ENCODE peak calls at places on chromosomes 6 and 20, in nine cellular contexts. One of them, this sample, is unnamed. For H3K4me1, the result is how much of the 10 kb centered on the place peaks cover.

GRCh38 chr6:161917645-161918044 is 643.8 kb upstream of the AGPAT4 start:
- DNase-seq in psoas muscle: no peak
- DNase-seq in body of pancreas: no peak
- DNase-seq in pancreas: no peak
- DNase-seq in mesendoderm: no peak
- DNase-seq in foreskin keratinocyte: no peak
- DNase-seq in tibial nerve: no peak
- DNase-seq in hepatocyte: no peak
- DNase-seq in right lobe of liver: no peak
- DNase-seq in this sample: no peak

GRCh38 chr6:44932651-44933091 is 395.5 kb upstream of the RUNX2 start:
- DNase-seq in psoas muscle: no peak
- DNase-seq in body of pancreas: no peak
- DNase-seq in pancreas: no peak
- DNase-seq in mesendoderm: no peak
- DNase-seq in foreskin keratinocyte: no peak
- DNase-seq in tibial nerve: no peak
- DNase-seq in hepatocyte: no peak
- DNase-seq in right lobe of liver: no peak
- DNase-seq in this sample: no peak

GRCh38 chr20:24751551-24751950 is 197.5 kb upstream of the CST7 start:
- DNase-seq in psoas muscle: no peak
- DNase-seq in body of pancreas: no peak
- DNase-seq in pancreas: no peak
- DNase-seq in mesendoderm: no peak
- DNase-seq in foreskin keratinocyte: no peak
- DNase-seq in tibial nerve: no peak
- DNase-seq in hepatocyte: no peak
- DNase-seq in right lobe of liver: no peak
- DNase-seq in this sample: no peak

GRCh38 chr6:167337675-167338449 is 13.0 kb downstream of the TTLL2 start:
- DNase-seq in psoas muscle: no peak
- DNase-seq in body of pancreas: no peak
- DNase-seq in pancreas: no peak
- DNase-seq in mesendoderm: no peak
- DNase-seq in foreskin keratinocyte: no peak
- DNase-seq in tibial nerve: no peak
- DNase-seq in hepatocyte: no peak
- DNase-seq in right lobe of liver: no peak
- DNase-seq in this sample: no peak

GRCh38 chr20:59831901-59832240 is 101.6 kb downstream of the SYCP2 start:
- DNase-seq in psoas muscle: peak
- DNase-seq in body of pancreas: no peak
- DNase-seq in pancreas: no peak
- DNase-seq in mesendoderm: no peak
- DNase-seq in foreskin keratinocyte: no peak
- DNase-seq in tibial nerve: peak
- DNase-seq in hepatocyte: peak
- DNase-seq in right lobe of liver: no peak
- DNase-seq in this sample: no peak

GRCh38 chr6:34463299-34463698 is 2.6 kb upstream of the PACSIN1 start:
- DNase-seq in psoas muscle: no peak
- DNase-seq in body of pancreas: no peak
- DNase-seq in pancreas: no peak
- DNase-seq in mesendoderm: no peak
- DNase-seq in foreskin keratinocyte: no peak
- DNase-seq in tibial nerve: no peak
- DNase-seq in hepatocyte: no peak
- DNase-seq in right lobe of liver: no peak
- DNase-seq in this sample: no peak

GRCh38 chr6:18309046-18309445 is 44.7 kb upstream of the DEK start:
- DNase-seq in psoas muscle: no peak
- DNase-seq in body of pancreas: no peak
- DNase-seq in pancreas: no peak
- DNase-seq in mesendoderm: no peak
- DNase-seq in foreskin keratinocyte: peak
- DNase-seq in tibial nerve: no peak
- DNase-seq in hepatocyte: no peak
- DNase-seq in right lobe of liver: no peak
- DNase-seq in this sample: no peak

GRCh38 chr6:9136141-9136865 is 701.0 kb upstream of the SLC35B3 start:
- DNase-seq in psoas muscle: no peak
- DNase-seq in body of pancreas: no peak
- DNase-seq in pancreas: no peak
- DNase-seq in mesendoderm: no peak
- DNase-seq in foreskin keratinocyte: peak
- DNase-seq in tibial nerve: no peak
- DNase-seq in hepatocyte: no peak
- DNase-seq in right lobe of liver: no peak
- DNase-seq in this sample: no peak

GRCh38 chr20:3133156-3133555 is 26.5 kb downstream of the FASTKD5 start:
- DNase-seq in psoas muscle: no peak
- DNase-seq in body of pancreas: no peak
- DNase-seq in pancreas: no peak
- DNase-seq in mesendoderm: no peak
- DNase-seq in foreskin keratinocyte: no peak
- DNase-seq in tibial nerve: no peak
- DNase-seq in hepatocyte: no peak
- DNase-seq in right lobe of liver: no peak
- DNase-seq in this sample: no peak

GRCh38 chr20:1263853-1264252 is 2.2 kb upstream of the SNPH start:
- DNase-seq in psoas muscle: no peak
- DNase-seq in body of pancreas: no peak
- DNase-seq in pancreas: no peak
- DNase-seq in mesendoderm: peak
- DNase-seq in foreskin keratinocyte: peak
- DNase-seq in tibial nerve: no peak
- DNase-seq in hepatocyte: no peak
- DNase-seq in right lobe of liver: no peak
- DNase-seq in this sample: no peak

GRCh38 chr6:38239719-38240451 is 399.8 kb downstream of the BTBD9 start:
- DNase-seq in psoas muscle: no peak
- DNase-seq in body of pancreas: no peak
- DNase-seq in pancreas: no peak
- DNase-seq in mesendoderm: peak
- DNase-seq in foreskin keratinocyte: peak
- DNase-seq in tibial nerve: no peak
- DNase-seq in hepatocyte: no peak
- DNase-seq in right lobe of liver: no peak
- DNase-seq in this sample: no peak

GRCh38 chr20:23157741-23158140 is 71.6 kb upstream of the CD93 start:
- DNase-seq in psoas muscle: no peak
- DNase-seq in body of pancreas: no peak
- DNase-seq in pancreas: no peak
- DNase-seq in mesendoderm: no peak
- DNase-seq in foreskin keratinocyte: peak
- DNase-seq in tibial nerve: no peak
- DNase-seq in hepatocyte: no peak
- DNase-seq in right lobe of liver: no peak
- DNase-seq in this sample: no peak
- H3K4me1 ChIP-seq in psoas muscle: half or more
- H3K4me1 ChIP-seq in body of pancreas: under half
- H3K4me1 ChIP-seq in pancreas: under half
- H3K4me1 ChIP-seq in mesendoderm: under half
- H3K4me1 ChIP-seq in foreskin keratinocyte: under half
- H3K4me1 ChIP-seq in tibial nerve: under half
- H3K4me1 ChIP-seq in hepatocyte: under half
- H3K4me1 ChIP-seq in right lobe of liver: under half
- H3K4me1 ChIP-seq in this sample: under half

GRCh38 chr6:96899019-96899418 is 1.3 kb upstream of the NDUFAF4 start:
- DNase-seq in psoas muscle: no peak
- DNase-seq in body of pancreas: no peak
- DNase-seq in pancreas: no peak
- DNase-seq in mesendoderm: peak
- DNase-seq in foreskin keratinocyte: peak
- DNase-seq in tibial nerve: no peak
- DNase-seq in hepatocyte: peak
- DNase-seq in right lobe of liver: no peak
- DNase-seq in this sample: no peak
- H3K4me1 ChIP-seq in psoas muscle: under half
- H3K4me1 ChIP-seq in body of pancreas: under half
- H3K4me1 ChIP-seq in pancreas: under half
- H3K4me1 ChIP-seq in mesendoderm: under half
- H3K4me1 ChIP-seq in foreskin keratinocyte: under half
- H3K4me1 ChIP-seq in tibial nerve: under half
- H3K4me1 ChIP-seq in hepatocyte: under half
- H3K4me1 ChIP-seq in right lobe of liver: under half
- H3K4me1 ChIP-seq in this sample: under half

GRCh38 chr20:33839591-33839990 is 28.4 kb downstream of the CHMP4B start:
- DNase-seq in psoas muscle: peak
- DNase-seq in body of pancreas: peak
- DNase-seq in pancreas: peak
- DNase-seq in mesendoderm: no peak
- DNase-seq in foreskin keratinocyte: no peak
- DNase-seq in tibial nerve: no peak
- DNase-seq in hepatocyte: no peak
- DNase-seq in right lobe of liver: peak
- DNase-seq in this sample: no peak

GRCh38 chr20:33837096-33837830 is 26.1 kb downstream of the CHMP4B start:
- DNase-seq in psoas muscle: no peak
- DNase-seq in body of pancreas: no peak
- DNase-seq in pancreas: no peak
- DNase-seq in mesendoderm: no peak
- DNase-seq in foreskin keratinocyte: no peak
- DNase-seq in tibial nerve: no peak
- DNase-seq in hepatocyte: no peak
- DNase-seq in right lobe of liver: no peak
- DNase-seq in this sample: no peak

GRCh38 chr20:33840759-33841438 is 29.8 kb downstream of the CHMP4B start:
- DNase-seq in psoas muscle: no peak
- DNase-seq in body of pancreas: no peak
- DNase-seq in pancreas: no peak
- DNase-seq in mesendoderm: no peak
- DNase-seq in foreskin keratinocyte: no peak
- DNase-seq in tibial nerve: no peak
- DNase-seq in hepatocyte: no peak
- DNase-seq in right lobe of liver: no peak
- DNase-seq in this sample: no peak

GRCh38 chr20:33835773-33836172 is 24.6 kb downstream of the CHMP4B start:
- DNase-seq in psoas muscle: no peak
- DNase-seq in body of pancreas: no peak
- DNase-seq in pancreas: no peak
- DNase-seq in mesendoderm: peak
- DNase-seq in foreskin keratinocyte: no peak
- DNase-seq in tibial nerve: no peak
- DNase-seq in hepatocyte: no peak
- DNase-seq in right lobe of liver: no peak
- DNase-seq in this sample: no peak

GRCh38 chr20:33838035-33838864 is 27.1 kb downstream of the CHMP4B start:
- DNase-seq in psoas muscle: no peak
- DNase-seq in body of pancreas: no peak
- DNase-seq in pancreas: no peak
- DNase-seq in mesendoderm: peak
- DNase-seq in foreskin keratinocyte: peak
- DNase-seq in tibial nerve: no peak
- DNase-seq in hepatocyte: no peak
- DNase-seq in right lobe of liver: no peak
- DNase-seq in this sample: no peak
- H3K4me1 ChIP-seq in psoas muscle: half or more
- H3K4me1 ChIP-seq in body of pancreas: half or more
- H3K4me1 ChIP-seq in pancreas: under half
- H3K4me1 ChIP-seq in mesendoderm: under half
- H3K4me1 ChIP-seq in foreskin keratinocyte: under half
- H3K4me1 ChIP-seq in tibial nerve: under half
- H3K4me1 ChIP-seq in hepatocyte: half or more
- H3K4me1 ChIP-seq in right lobe of liver: under half
- H3K4me1 ChIP-seq in this sample: under half

GRCh38 chr6:64860203-64860602 is 846.8 kb downstream of the EYS start:
- DNase-seq in psoas muscle: no peak
- DNase-seq in body of pancreas: no peak
- DNase-seq in pancreas: no peak
- DNase-seq in mesendoderm: no peak
- DNase-seq in foreskin keratinocyte: no peak
- DNase-seq in tibial nerve: no peak
- DNase-seq in hepatocyte: no peak
- DNase-seq in right lobe of liver: peak
- DNase-seq in this sample: no peak
- H3K4me1 ChIP-seq in psoas muscle: under half
- H3K4me1 ChIP-seq in body of pancreas: under half
- H3K4me1 ChIP-seq in pancreas: under half
- H3K4me1 ChIP-seq in mesendoderm: under half
- H3K4me1 ChIP-seq in foreskin keratinocyte: under half
- H3K4me1 ChIP-seq in tibial nerve: under half
- H3K4me1 ChIP-seq in hepatocyte: under half
- H3K4me1 ChIP-seq in right lobe of liver: under half
- H3K4me1 ChIP-seq in this sample: under half

GRCh38 chr20:46009847-46010246 is 1.1 kb downstream of the MMP9 start:
- DNase-seq in psoas muscle: no peak
- DNase-seq in body of pancreas: no peak
- DNase-seq in pancreas: no peak
- DNase-seq in mesendoderm: no peak
- DNase-seq in foreskin keratinocyte: no peak
- DNase-seq in tibial nerve: no peak
- DNase-seq in hepatocyte: no peak
- DNase-seq in right lobe of liver: no peak
- DNase-seq in this sample: no peak

GRCh38 chr20:46006031-46006430 is 2.7 kb upstream of the MMP9 start:
- DNase-seq in psoas muscle: no peak
- DNase-seq in body of pancreas: no peak
- DNase-seq in pancreas: no peak
- DNase-seq in mesendoderm: no peak
- DNase-seq in foreskin keratinocyte: no peak
- DNase-seq in tibial nerve: no peak
- DNase-seq in hepatocyte: no peak
- DNase-seq in right lobe of liver: no peak
- DNase-seq in this sample: no peak

GRCh38 chr20:46006964-46007363 is 1.7 kb upstream of the MMP9 start:
- DNase-seq in psoas muscle: no peak
- DNase-seq in body of pancreas: no peak
- DNase-seq in pancreas: no peak
- DNase-seq in mesendoderm: no peak
- DNase-seq in foreskin keratinocyte: no peak
- DNase-seq in tibial nerve: no peak
- DNase-seq in hepatocyte: no peak
- DNase-seq in right lobe of liver: no peak
- DNase-seq in this sample: no peak

GRCh38 chr20:46004813-46005505 is 3.7 kb upstream of the MMP9 start:
- DNase-seq in psoas muscle: no peak
- DNase-seq in body of pancreas: no peak
- DNase-seq in pancreas: no peak
- DNase-seq in mesendoderm: peak
- DNase-seq in foreskin keratinocyte: peak
- DNase-seq in tibial nerve: no peak
- DNase-seq in hepatocyte: no peak
- DNase-seq in right lobe of liver: no peak
- DNase-seq in this sample: no peak

GRCh38 chr20:46007671-46008070 is 1.0 kb upstream of the MMP9 start:
- DNase-seq in psoas muscle: no peak
- DNase-seq in body of pancreas: no peak
- DNase-seq in pancreas: no peak
- DNase-seq in mesendoderm: no peak
- DNase-seq in foreskin keratinocyte: no peak
- DNase-seq in tibial nerve: no peak
- DNase-seq in hepatocyte: no peak
- DNase-seq in right lobe of liver: no peak
- DNase-seq in this sample: no peak
- H3K4me1 ChIP-seq in psoas muscle: under half
- H3K4me1 ChIP-seq in body of pancreas: under half
- H3K4me1 ChIP-seq in pancreas: under half
- H3K4me1 ChIP-seq in mesendoderm: under half
- H3K4me1 ChIP-seq in foreskin keratinocyte: under half
- H3K4me1 ChIP-seq in tibial nerve: under half
- H3K4me1 ChIP-seq in hepatocyte: under half
- H3K4me1 ChIP-seq in right lobe of liver: under half
- H3K4me1 ChIP-seq in this sample: under half

GRCh38 chr6:107496892-107497684 is 7.2 kb downstream of the SOBP start:
- DNase-seq in psoas muscle: no peak
- DNase-seq in body of pancreas: no peak
- DNase-seq in pancreas: no peak
- DNase-seq in mesendoderm: no peak
- DNase-seq in foreskin keratinocyte: no peak
- DNase-seq in tibial nerve: no peak
- DNase-seq in hepatocyte: no peak
- DNase-seq in right lobe of liver: no peak
- DNase-seq in this sample: no peak
- H3K4me1 ChIP-seq in psoas muscle: half or more
- H3K4me1 ChIP-seq in body of pancreas: under half
- H3K4me1 ChIP-seq in pancreas: under half
- H3K4me1 ChIP-seq in mesendoderm: under half
- H3K4me1 ChIP-seq in foreskin keratinocyte: under half
- H3K4me1 ChIP-seq in tibial nerve: under half
- H3K4me1 ChIP-seq in hepatocyte: under half
- H3K4me1 ChIP-seq in right lobe of liver: under half
- H3K4me1 ChIP-seq in this sample: half or more

This sample was measured in tibial artery.